ENCODE peak calls at places on chromosomes 11 and 22, in six cellular contexts. T, Z, C, F, X and N are unnamed samples. For H3K4me1, the result is how much of the 10 kb centered on the place peaks cover.

GRCh38 chr11:2913029-2913431 is 16.2 kb downstream of the PHLDA2 start:
- DNase-seq in T (no peak), F (peak), Z (no peak), X (no peak), C (no peak), N (no peak)

GRCh38 chr11:96235725-96236124 is 107.3 kb downstream of the MAML2 start:
- DNase-seq in C (no peak), T (no peak), X (no peak), Z (no peak), F (peak), N (no peak)

GRCh38 chr11:19524171-19524671 is 188.4 kb upstream of the NAV2 start:
- DNase-seq in C (no peak), X (no peak), F (peak), Z (no peak), T (no peak), N (peak)

GRCh38 chr11:62409831-62410230 is 9.0 kb upstream of the SCGB1A1 start:
- DNase-seq in C (no peak), F (no peak), X (no peak), Z (no peak), T (no peak), N (no peak)

GRCh38 chr11:114307524-114308203 is 11.5 kb downstream of the NNMT start:
- DNase-seq in T (no peak), F (peak), X (peak), Z (no peak), C (no peak), N (peak)

GRCh38 chr11:126647735-126648134 is 292.2 kb downstream of the ST3GAL4 start:
- DNase-seq in F (peak), T (no peak), X (no peak), C (no peak), Z (peak), N (no peak)

GRCh38 chr11:115539844-115540243 is 35.6 kb upstream of the CADM1 start:
- DNase-seq in X (no peak), Z (no peak), T (no peak), C (no peak), F (no peak), N (no peak)

GRCh38 chr22:25057013-25057881 is 104.7 kb downstream of the KIAA1671 start:
- DNase-seq in F (no peak), C (peak), X (peak), T (peak), Z (peak), N (peak)

GRCh38 chr22:44363214-44363979 is 50.6 kb upstream of the SHISAL1 start:
- DNase-seq in C (no peak), F (peak), T (peak), Z (peak), X (peak), N (peak)

GRCh38 chr22:47116426-47117341 is 354.2 kb downstream of the TBC1D22A start:
- DNase-seq in T (no peak), X (peak), F (no peak), Z (no peak), C (no peak), N (no peak)

GRCh38 chr11:70934999-70935768 is 317.2 kb downstream of the SHANK2 start:
- DNase-seq in T (no peak), Z (no peak), C (no peak), X (no peak), F (peak), N (no peak)

GRCh38 chr22:46612904-46613605 is 7.1 kb upstream of the GRAMD4 start:
- DNase-seq in X (no peak), F (no peak), Z (no peak), C (no peak), T (no peak), N (no peak)

GRCh38 chr22:36236338-36237319 is 2.7 kb downstream of the APOL2 start:
- DNase-seq in C (no peak), Z (no peak), X (no peak), F (no peak), T (no peak), N (peak)

GRCh38 chr11:95081412-95081811 is 8.2 kb upstream of the ENDOD1 start:
- DNase-seq in Z (no peak), F (no peak), T (no peak), X (no peak), C (no peak), N (peak)

GRCh38 chr22:31627223-31627731 is 34.7 kb downstream of the PISD start:
- DNase-seq in F (no peak), Z (no peak), C (no peak), T (peak), X (no peak), N (peak)

GRCh38 chr11:130391692-130392091 is 36.7 kb downstream of the ADAMTS8 start:
- DNase-seq in F (no peak), C (no peak), T (no peak), Z (no peak), X (no peak), N (no peak)

GRCh38 chr22:46738961-46739870 is 1.2 kb upstream of the CERK start:
- DNase-seq in T (peak), F (peak), Z (peak), C (peak), X (no peak), N (peak)

GRCh38 chr11:43434893-43435292 is 76.2 kb downstream of the TTC17 start:
- DNase-seq in X (no peak), F (no peak), Z (no peak), T (no peak), C (no peak), N (no peak)

GRCh38 chr11:40679276-40679675 is 780.2 kb downstream of the LRRC4C start:
- DNase-seq in F (no peak), C (no peak), X (no peak), T (no peak), Z (no peak), N (no peak)

GRCh38 chr11:132248585-132248984 is 878.2 kb downstream of the NTM start:
- DNase-seq in C (no peak), Z (no peak), T (no peak), F (no peak), X (no peak), N (no peak)

GRCh38 chr11:1832989-1833365 is 1.8 kb upstream of the SYT8 start:
- DNase-seq in X (no peak), C (no peak), F (no peak), T (peak), Z (no peak), N (no peak)
- H3K27ac ChIP-seq in X (peak), C (no peak), F (no peak), T (no peak), Z (peak), N (no peak)

GRCh38 chr22:37299969-37300509 is 17.7 kb downstream of the CYTH4 start:
- DNase-seq in C (no peak), F (no peak), T (no peak), Z (no peak), X (no peak), N (no peak)
- H3K4me1 ChIP-seq in C (under half), F (under half), T (under half), Z (under half), X (under half), N (under half)

DNA sequence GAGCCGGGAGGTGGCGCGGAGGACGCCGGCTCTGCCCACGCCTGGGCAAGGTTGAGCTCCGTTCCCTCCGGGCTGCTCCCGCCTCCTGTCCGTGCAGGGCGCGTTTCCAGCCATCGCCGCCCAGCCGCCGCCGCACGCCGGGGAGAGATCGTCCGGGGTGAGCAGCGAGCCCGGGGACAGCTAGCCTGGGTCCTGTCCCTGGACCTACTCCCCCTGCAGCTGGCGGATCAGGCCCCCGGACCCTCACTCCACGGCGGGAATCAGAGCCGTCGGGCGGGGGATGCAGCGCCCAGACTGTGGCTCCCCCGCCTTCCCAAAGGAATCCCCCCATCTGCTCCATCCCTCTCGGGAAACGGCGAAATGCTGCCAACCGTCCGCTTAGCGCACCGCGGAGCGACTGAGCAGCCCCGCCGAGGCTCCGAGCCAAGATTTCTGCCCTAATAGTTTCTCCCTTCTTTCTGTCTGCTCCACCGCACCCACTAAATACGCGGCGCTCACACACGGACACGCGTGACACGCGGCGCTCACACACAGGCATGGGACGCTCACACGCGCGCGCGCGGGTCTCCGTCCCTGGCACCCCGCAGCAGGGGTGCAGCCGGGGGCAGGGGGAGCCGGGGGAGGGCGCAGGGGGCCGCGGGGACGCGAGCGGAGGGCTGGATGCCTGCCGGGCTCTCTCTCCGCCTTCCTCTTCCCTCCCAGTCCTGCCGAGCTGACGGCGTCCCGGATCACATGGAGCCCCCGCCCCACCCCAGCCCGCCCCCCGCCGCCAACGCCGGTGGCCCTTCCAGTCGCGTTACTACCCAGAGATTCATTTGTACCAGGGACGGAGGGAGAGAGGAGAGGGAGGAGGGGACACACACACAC is at the start of gene KCNJ5:
- DNase-seq in F (no peak), C (no peak), Z (peak), X (peak), T (peak), N (peak)
- H3K27ac ChIP-seq in F (no peak), C (no peak), Z (peak), X (peak), T (no peak), N (peak)

GRCh38 chr22:40716116-40716515 is 36.8 kb downstream of the MCHR1 start:
- DNase-seq in Z (no peak), F (no peak), C (no peak), X (no peak), T (no peak), N (no peak)
- H3K4me1 ChIP-seq in Z (under half), F (under half), C (under half), X (under half), T (under half), N (under half)

DNA sequence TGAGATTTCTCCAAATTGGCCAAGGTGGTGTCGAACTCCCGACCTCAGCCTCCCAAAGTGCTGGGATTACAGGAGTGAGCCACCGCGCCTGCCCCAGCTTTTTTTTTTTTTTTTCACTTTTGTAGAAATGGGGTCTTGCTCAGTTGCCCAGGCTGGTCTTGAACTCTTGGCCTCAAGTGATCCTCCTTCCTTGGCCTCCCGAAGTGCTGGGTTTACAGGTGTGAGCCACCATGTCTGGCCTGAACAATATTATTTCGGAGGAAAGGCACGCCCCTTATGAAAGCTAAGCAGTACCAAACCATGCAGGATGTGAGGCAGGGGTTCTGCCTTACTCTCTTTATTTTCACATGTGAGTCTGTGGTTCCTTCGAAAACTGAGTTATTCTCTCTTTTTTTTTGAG is 16.1 kb downstream of the MTCH2 start:
- DNase-seq in T (no peak), Z (no peak), X (no peak), F (no peak), C (no peak), N (no peak)
- H3K27ac ChIP-seq in T (no peak), Z (no peak), X (no peak), F (no peak), C (no peak), N (no peak)

GRCh38 chr11:111419181-111419580 is 40.1 kb upstream of the POU2AF1 start:
- DNase-seq in X (no peak), Z (no peak), F (no peak), T (no peak), C (no peak), N (no peak)

GRCh38 chr11:111418436-111418787 is 39.3 kb upstream of the POU2AF1 start:
- DNase-seq in F (no peak), X (no peak), Z (no peak), T (no peak), C (no peak), N (no peak)

GRCh38 chr11:111417766-111418435 is 38.8 kb upstream of the POU2AF1 start:
- DNase-seq in C (no peak), T (peak), Z (no peak), F (peak), X (no peak), N (no peak)

GRCh38 chr11:111416231-111416960 is 37.3 kb upstream of the POU2AF1 start:
- DNase-seq in T (no peak), Z (no peak), X (no peak), F (no peak), C (no peak), N (no peak)

DNA sequence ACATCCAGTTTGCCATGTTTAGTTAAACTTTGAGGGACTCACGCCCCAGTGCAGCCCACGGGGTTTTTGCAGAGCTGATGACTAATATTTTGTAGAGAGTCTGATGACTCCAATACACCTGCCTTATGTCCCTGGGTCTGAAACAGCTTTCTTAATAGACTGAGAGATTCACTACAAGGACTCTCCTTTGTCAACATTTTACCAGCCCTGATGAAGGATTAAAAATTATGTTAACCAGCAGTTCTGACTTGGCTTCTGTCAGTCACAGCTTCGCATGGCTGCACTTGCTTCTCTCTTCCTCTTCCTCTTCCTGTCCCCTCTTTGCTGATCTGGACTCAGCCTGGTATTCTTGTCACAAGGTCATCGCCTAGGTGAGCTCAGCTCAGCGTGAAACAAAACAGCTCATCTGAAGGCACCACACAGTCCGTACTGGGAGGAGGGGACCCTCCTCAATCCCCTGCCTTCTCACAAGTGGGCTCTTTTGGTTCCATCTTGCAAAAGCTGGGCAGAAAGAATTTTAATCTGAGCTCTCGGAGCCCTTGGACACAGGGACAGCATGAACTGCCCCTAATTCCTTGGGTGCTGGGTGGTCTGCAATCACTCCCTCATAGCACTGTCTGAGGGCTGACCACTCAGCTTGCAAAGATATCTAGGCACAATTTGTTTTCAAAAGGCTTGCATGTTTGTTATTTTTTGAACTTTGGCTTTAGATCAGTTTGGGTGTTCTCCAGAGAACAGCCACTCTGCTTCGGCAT is 38.1 kb upstream of the POU2AF1 start:
- DNase-seq in F (peak), T (no peak), Z (no peak), X (no peak), C (no peak), N (no peak)
- H3K4me1 ChIP-seq in F (under half), T (under half), Z (under half), X (under half), C (under half), N (under half)